ENCODE peak calls at places on chromosomes 4 and X, in nine cellular contexts. One of them, this sample, is unnamed. For H3K9me3, the result is how much of the 10 kb centered on the place peaks cover.

GRCh38 chr4:111466821-111467605 is 678.2 kb upstream of the FAM241A start:
- DNase-seq in cardiac muscle cell: no peak
- DNase-seq in stomach: no peak
- DNase-seq in CD4-positive, alpha-beta T cell: no peak
- DNase-seq in H9: no peak
- DNase-seq in lower lobe of right lung: no peak
- DNase-seq in left ventricle myocardium inferior: no peak
- DNase-seq in tibial artery: no peak
- DNase-seq in sigmoid colon: no peak
- DNase-seq in this sample: no peak

GRCh38 chr4:24594887-24595286 is 10.5 kb upstream of the DHX15 start:
- DNase-seq in tibial artery: no peak
- DNase-seq in left ventricle myocardium inferior: no peak
- DNase-seq in sigmoid colon: no peak
- DNase-seq in stomach: no peak
- DNase-seq in CD4-positive, alpha-beta T cell: no peak
- DNase-seq in lower lobe of right lung: no peak
- DNase-seq in H9: no peak
- DNase-seq in cardiac muscle cell: peak
- DNase-seq in this sample: no peak

GRCh38 chr4:108144451-108144850 is 24.3 kb downstream of the LEF1 start:
- DNase-seq in tibial artery: no peak
- DNase-seq in stomach: no peak
- DNase-seq in sigmoid colon: no peak
- DNase-seq in H9: no peak
- DNase-seq in cardiac muscle cell: no peak
- DNase-seq in left ventricle myocardium inferior: no peak
- DNase-seq in lower lobe of right lung: no peak
- DNase-seq in CD4-positive, alpha-beta T cell: no peak
- DNase-seq in this sample: no peak

GRCh38 chrX:70168238-70169188 is 8.8 kb upstream of the DGAT2L6 start:
- DNase-seq in CD4-positive, alpha-beta T cell: no peak
- DNase-seq in lower lobe of right lung: no peak
- DNase-seq in cardiac muscle cell: peak
- DNase-seq in left ventricle myocardium inferior: no peak
- DNase-seq in stomach: no peak
- DNase-seq in tibial artery: no peak
- DNase-seq in H9: peak
- DNase-seq in sigmoid colon: no peak
- DNase-seq in this sample: no peak

GRCh38 chr4:132642196-132642817 is 506.8 kb upstream of the PCDH10 start:
- DNase-seq in tibial artery: no peak
- DNase-seq in stomach: no peak
- DNase-seq in left ventricle myocardium inferior: no peak
- DNase-seq in sigmoid colon: no peak
- DNase-seq in lower lobe of right lung: no peak
- DNase-seq in H9: peak
- DNase-seq in CD4-positive, alpha-beta T cell: no peak
- DNase-seq in cardiac muscle cell: peak
- DNase-seq in this sample: no peak

GRCh38 chr4:180103794-180104193 is 2139.4 kb upstream of the TENM3 start:
- DNase-seq in sigmoid colon: no peak
- DNase-seq in lower lobe of right lung: no peak
- DNase-seq in left ventricle myocardium inferior: no peak
- DNase-seq in cardiac muscle cell: no peak
- DNase-seq in CD4-positive, alpha-beta T cell: no peak
- DNase-seq in H9: no peak
- DNase-seq in tibial artery: no peak
- DNase-seq in stomach: no peak
- DNase-seq in this sample: no peak

GRCh38 chr4:87807402-87807801 is 8.0 kb downstream of the IBSP start:
- DNase-seq in H9: no peak
- DNase-seq in CD4-positive, alpha-beta T cell: no peak
- DNase-seq in left ventricle myocardium inferior: no peak
- DNase-seq in lower lobe of right lung: no peak
- DNase-seq in sigmoid colon: no peak
- DNase-seq in tibial artery: no peak
- DNase-seq in cardiac muscle cell: peak
- DNase-seq in stomach: no peak
- DNase-seq in this sample: no peak

GRCh38 chr4:117971406-117971805 is 62.9 kb upstream of the NDST3 start:
- DNase-seq in H9: no peak
- DNase-seq in tibial artery: no peak
- DNase-seq in cardiac muscle cell: no peak
- DNase-seq in left ventricle myocardium inferior: no peak
- DNase-seq in sigmoid colon: no peak
- DNase-seq in CD4-positive, alpha-beta T cell: no peak
- DNase-seq in stomach: no peak
- DNase-seq in lower lobe of right lung: no peak
- DNase-seq in this sample: no peak

GRCh38 chr4:40363382-40363920 is 28.3 kb downstream of the CHRNA9 start:
- DNase-seq in cardiac muscle cell: no peak
- DNase-seq in sigmoid colon: no peak
- DNase-seq in tibial artery: no peak
- DNase-seq in lower lobe of right lung: no peak
- DNase-seq in CD4-positive, alpha-beta T cell: no peak
- DNase-seq in H9: no peak
- DNase-seq in left ventricle myocardium inferior: no peak
- DNase-seq in stomach: peak
- DNase-seq in this sample: no peak

GRCh38 chrX:10847333-10847732 is 226.9 kb upstream of the MID1 start:
- DNase-seq in stomach: no peak
- DNase-seq in tibial artery: no peak
- DNase-seq in lower lobe of right lung: no peak
- DNase-seq in CD4-positive, alpha-beta T cell: no peak
- DNase-seq in cardiac muscle cell: no peak
- DNase-seq in left ventricle myocardium inferior: no peak
- DNase-seq in H9: no peak
- DNase-seq in sigmoid colon: no peak
- DNase-seq in this sample: no peak

GRCh38 chr4:84309191-84309590 is 189.9 kb downstream of the NKX6-1 start:
- DNase-seq in stomach: no peak
- DNase-seq in lower lobe of right lung: no peak
- DNase-seq in left ventricle myocardium inferior: no peak
- DNase-seq in tibial artery: no peak
- DNase-seq in CD4-positive, alpha-beta T cell: no peak
- DNase-seq in sigmoid colon: no peak
- DNase-seq in cardiac muscle cell: no peak
- DNase-seq in H9: no peak
- DNase-seq in this sample: no peak

GRCh38 chr4:1770791-1771231 is 22.3 kb upstream of the FGFR3 start:
- DNase-seq in CD4-positive, alpha-beta T cell: no peak
- DNase-seq in left ventricle myocardium inferior: no peak
- DNase-seq in cardiac muscle cell: no peak
- DNase-seq in tibial artery: no peak
- DNase-seq in stomach: no peak
- DNase-seq in lower lobe of right lung: no peak
- DNase-seq in sigmoid colon: no peak
- DNase-seq in H9: no peak
- DNase-seq in this sample: no peak

GRCh38 chr4:88054909-88055308 is 47.5 kb downstream of the PKD2 start:
- DNase-seq in lower lobe of right lung: no peak
- DNase-seq in stomach: peak
- DNase-seq in H9: peak
- DNase-seq in cardiac muscle cell: peak
- DNase-seq in tibial artery: no peak
- DNase-seq in left ventricle myocardium inferior: no peak
- DNase-seq in CD4-positive, alpha-beta T cell: no peak
- DNase-seq in sigmoid colon: no peak
- DNase-seq in this sample: peak

GRCh38 chrX:103503163-103503852 is 16.0 kb downstream of the RAB40A start:
- DNase-seq in sigmoid colon: no peak
- DNase-seq in lower lobe of right lung: no peak
- DNase-seq in stomach: no peak
- DNase-seq in CD4-positive, alpha-beta T cell: no peak
- DNase-seq in H9: no peak
- DNase-seq in cardiac muscle cell: no peak
- DNase-seq in tibial artery: no peak
- DNase-seq in left ventricle myocardium inferior: no peak
- DNase-seq in this sample: no peak

GRCh38 chrX:44036336-44036735 is 63.1 kb upstream of the NDP start:
- DNase-seq in CD4-positive, alpha-beta T cell: no peak
- DNase-seq in lower lobe of right lung: no peak
- DNase-seq in stomach: no peak
- DNase-seq in sigmoid colon: no peak
- DNase-seq in tibial artery: no peak
- DNase-seq in H9: no peak
- DNase-seq in cardiac muscle cell: peak
- DNase-seq in left ventricle myocardium inferior: no peak
- DNase-seq in this sample: no peak

GRCh38 chr4:54333657-54334056 is 104.6 kb downstream of the PDGFRA start:
- DNase-seq in H9: no peak
- DNase-seq in sigmoid colon: no peak
- DNase-seq in cardiac muscle cell: no peak
- DNase-seq in stomach: no peak
- DNase-seq in lower lobe of right lung: no peak
- DNase-seq in tibial artery: no peak
- DNase-seq in left ventricle myocardium inferior: no peak
- DNase-seq in CD4-positive, alpha-beta T cell: no peak
- DNase-seq in this sample: no peak

GRCh38 chr4:67122029-67122428 is 423.3 kb downstream of the CENPC start:
- DNase-seq in tibial artery: no peak
- DNase-seq in sigmoid colon: no peak
- DNase-seq in left ventricle myocardium inferior: no peak
- DNase-seq in CD4-positive, alpha-beta T cell: no peak
- DNase-seq in stomach: no peak
- DNase-seq in H9: no peak
- DNase-seq in cardiac muscle cell: peak
- DNase-seq in lower lobe of right lung: no peak
- DNase-seq in this sample: no peak

DNA sequence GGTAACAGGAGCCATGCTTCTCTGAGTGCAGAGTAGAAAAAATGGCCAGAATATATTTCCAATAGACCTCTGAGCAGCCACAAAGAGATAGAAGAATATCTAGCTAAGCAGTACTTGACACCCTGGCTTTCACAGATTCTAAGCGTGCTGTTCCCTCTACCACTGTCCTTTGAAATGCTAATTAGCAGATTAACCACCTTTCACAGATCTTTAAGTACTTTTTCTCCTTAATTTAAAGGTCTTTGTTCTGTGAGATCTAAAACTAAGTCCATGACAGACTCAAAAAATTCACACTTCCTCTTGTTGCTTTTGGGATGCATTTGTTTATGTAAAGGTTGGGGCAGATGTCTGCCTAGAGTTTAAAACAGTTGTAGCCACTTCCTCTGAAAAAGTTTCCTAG is 28.3 kb upstream of the MAGEC2 start:
- DNase-seq in lower lobe of right lung: no peak
- DNase-seq in H9: no peak
- DNase-seq in tibial artery: no peak
- DNase-seq in stomach: no peak
- DNase-seq in sigmoid colon: no peak
- DNase-seq in CD4-positive, alpha-beta T cell: no peak
- DNase-seq in left ventricle myocardium inferior: no peak
- DNase-seq in cardiac muscle cell: no peak
- DNase-seq in this sample: no peak
- H3K9me3 ChIP-seq in lower lobe of right lung: under half
- H3K9me3 ChIP-seq in H9: under half
- H3K9me3 ChIP-seq in tibial artery: under half
- H3K9me3 ChIP-seq in stomach: under half
- H3K9me3 ChIP-seq in sigmoid colon: under half
- H3K9me3 ChIP-seq in CD4-positive, alpha-beta T cell: under half
- H3K9me3 ChIP-seq in left ventricle myocardium inferior: under half
- H3K9me3 ChIP-seq in cardiac muscle cell: under half
- H3K9me3 ChIP-seq in this sample: under half

DNA sequence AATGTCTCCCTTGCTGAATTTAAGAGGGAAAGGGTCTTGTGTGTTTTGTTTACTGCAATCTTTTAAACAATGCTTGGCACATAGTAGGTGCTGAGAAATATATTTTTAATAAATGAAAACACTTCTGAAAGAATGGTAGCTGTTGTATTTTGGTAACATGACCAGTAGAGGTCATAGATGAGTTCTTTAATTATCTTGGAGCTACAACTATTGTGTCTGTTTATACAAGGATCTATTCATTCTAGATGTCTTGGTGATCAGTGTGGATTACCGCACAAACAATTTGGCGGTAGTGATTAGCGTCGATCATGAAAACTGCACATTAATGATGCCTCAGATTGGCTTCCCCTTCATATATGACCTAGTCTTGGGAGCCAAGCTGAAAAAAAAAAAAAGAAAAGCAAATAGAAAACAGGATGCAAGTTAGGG is 21.4 kb upstream of the SCRG1 start:
- DNase-seq in stomach: no peak
- DNase-seq in cardiac muscle cell: peak
- DNase-seq in sigmoid colon: no peak
- DNase-seq in lower lobe of right lung: no peak
- DNase-seq in H9: no peak
- DNase-seq in left ventricle myocardium inferior: no peak
- DNase-seq in tibial artery: no peak
- DNase-seq in CD4-positive, alpha-beta T cell: no peak
- DNase-seq in this sample: no peak
- TF ChIP-seq CTCF in stomach: peak
- TF ChIP-seq CTCF in cardiac muscle cell: peak
- TF ChIP-seq CTCF in sigmoid colon: peak
- TF ChIP-seq CTCF in lower lobe of right lung: peak
- TF ChIP-seq CTCF in H9: peak
- TF ChIP-seq CTCF in left ventricle myocardium inferior: peak
- TF ChIP-seq CTCF in tibial artery: peak
- TF ChIP-seq CTCF in CD4-positive, alpha-beta T cell: peak
- TF ChIP-seq CTCF in this sample: peak

GRCh38 chr4:21077967-21078366 is 377.7 kb downstream of the PACRGL start:
- DNase-seq in lower lobe of right lung: no peak
- DNase-seq in tibial artery: no peak
- DNase-seq in CD4-positive, alpha-beta T cell: no peak
- DNase-seq in cardiac muscle cell: no peak
- DNase-seq in sigmoid colon: no peak
- DNase-seq in H9: no peak
- DNase-seq in stomach: no peak
- DNase-seq in left ventricle myocardium inferior: no peak
- DNase-seq in this sample: no peak

GRCh38 chr4:21083413-21083812 is 383.2 kb downstream of the PACRGL start:
- DNase-seq in stomach: no peak
- DNase-seq in tibial artery: no peak
- DNase-seq in H9: no peak
- DNase-seq in lower lobe of right lung: no peak
- DNase-seq in sigmoid colon: no peak
- DNase-seq in cardiac muscle cell: no peak
- DNase-seq in left ventricle myocardium inferior: no peak
- DNase-seq in CD4-positive, alpha-beta T cell: no peak
- DNase-seq in this sample: no peak
- H3K9me3 ChIP-seq in stomach: under half
- H3K9me3 ChIP-seq in tibial artery: under half
- H3K9me3 ChIP-seq in H9: under half
- H3K9me3 ChIP-seq in lower lobe of right lung: under half
- H3K9me3 ChIP-seq in sigmoid colon: under half
- H3K9me3 ChIP-seq in cardiac muscle cell: under half
- H3K9me3 ChIP-seq in left ventricle myocardium inferior: under half
- H3K9me3 ChIP-seq in CD4-positive, alpha-beta T cell: under half
- H3K9me3 ChIP-seq in this sample: under half

DNA sequence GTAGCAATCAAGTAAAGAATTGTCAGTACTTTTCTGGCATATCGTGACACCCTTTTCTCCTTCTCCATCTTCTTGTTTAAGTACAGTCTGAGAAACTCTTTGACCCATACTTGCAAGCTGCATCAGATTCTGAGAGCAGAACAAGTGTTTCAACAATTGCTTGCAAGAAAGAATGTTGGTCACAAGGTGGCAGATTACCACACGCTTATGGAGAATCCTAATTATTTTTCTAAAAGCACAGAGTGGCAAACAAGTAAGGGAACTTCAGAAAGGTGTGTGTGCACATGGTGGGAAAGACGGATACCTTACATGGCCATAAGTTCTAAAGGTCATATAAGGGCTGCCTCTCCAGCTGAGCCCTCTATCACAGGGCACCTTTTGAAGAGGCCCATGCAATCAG is 136.4 kb upstream of the FGF13 start:
- DNase-seq in stomach: no peak
- DNase-seq in cardiac muscle cell: peak
- DNase-seq in left ventricle myocardium inferior: no peak
- DNase-seq in sigmoid colon: no peak
- DNase-seq in tibial artery: no peak
- DNase-seq in H9: no peak
- DNase-seq in lower lobe of right lung: no peak
- DNase-seq in CD4-positive, alpha-beta T cell: no peak
- DNase-seq in this sample: no peak
- TF ChIP-seq CTCF in stomach: no peak
- TF ChIP-seq CTCF in cardiac muscle cell: peak
- TF ChIP-seq CTCF in left ventricle myocardium inferior: peak
- TF ChIP-seq CTCF in sigmoid colon: no peak
- TF ChIP-seq CTCF in tibial artery: no peak
- TF ChIP-seq CTCF in H9: peak
- TF ChIP-seq CTCF in lower lobe of right lung: no peak
- TF ChIP-seq CTCF in CD4-positive, alpha-beta T cell: no peak
- TF ChIP-seq CTCF in this sample: peak

This sample was measured in heart right ventricle.